ENCODE peak calls at places on chromosomes 11 and 22, in nine cellular contexts. V is globus pallidus, I is NCI-H1417 treated with DMSO at 0.1 percent for 48 hours, L is GDM1, N is Caki2, F is NCI-H1105, T is HCT116, K is DMS79 treated with DMSO at 0.1 percent for 48 hours, Z is NCI-H2081. A is an unnamed sample.

GRCh38 chr11:92859290-92859689 is 110.2 kb upstream of the MTNR1B start:
- DNase-seq in V (peak), I (no peak), L (no peak), N (no peak), F (peak), T (no peak), K (peak), Z (no peak), A (no peak)

GRCh38 chr11:1879941-1880720 is 11.6 kb downstream of the PRR33 start:
- DNase-seq in V (no peak), I (no peak), L (no peak), N (no peak), F (no peak), T (no peak), K (no peak), Z (no peak), A (peak)

GRCh38 chr22:42202048-42202447 is 68.4 kb downstream of the TCF20 start:
- DNase-seq in V (no peak), I (no peak), L (no peak), N (no peak), F (no peak), T (no peak), K (no peak), Z (no peak), A (no peak)

GRCh38 chr11:117222991-117223740 is 8.7 kb downstream of the PCSK7 start:
- DNase-seq in V (no peak), I (no peak), L (no peak), N (no peak), F (no peak), T (no peak), K (no peak), Z (no peak), A (no peak)

GRCh38 chr11:44621140-44621681 is 55.7 kb downstream of the CD82 start:
- DNase-seq in V (peak), I (no peak), L (peak), N (peak), F (peak), T (peak), K (peak), Z (peak), A (no peak)

GRCh38 chr11:2794419-2794795 is 91.2 kb downstream of the CDKN1C start:
- DNase-seq in V (no peak), I (no peak), L (peak), N (no peak), F (no peak), T (no peak), K (no peak), Z (no peak), A (no peak)

GRCh38 chr11:29135504-29135903 is 881.3 kb downstream of the KCNA4 start:
- DNase-seq in V (no peak), I (no peak), L (no peak), N (no peak), F (no peak), T (no peak), K (no peak), Z (no peak), A (no peak)

GRCh38 chr11:116972692-116973091 is 125.5 kb downstream of the SIK3 start:
- DNase-seq in V (peak), I (no peak), L (no peak), N (no peak), F (no peak), T (no peak), K (no peak), Z (no peak), A (no peak)

GRCh38 chr11:11992257-11992690 is 16.2 kb downstream of the DKK3 start:
- DNase-seq in V (no peak), I (no peak), L (no peak), N (no peak), F (no peak), T (no peak), K (no peak), Z (no peak), A (no peak)

GRCh38 chr22:39227542-39228272 is 17.1 kb downstream of the PDGFB start:
- DNase-seq in V (no peak), I (no peak), L (no peak), N (no peak), F (no peak), T (no peak), K (no peak), Z (no peak), A (no peak)

A was measured in mucosa of descending colon.